ENCODE peak calls at places on chromosome 17, in seven cellular contexts. T is SK-N-SH, A is HCT116, J is H1, U is GM12878, C is HepG2, V is K562. W is an unnamed sample.

GRCh38 chr17:410674-411401 is 58.2 kb upstream of the RPH3AL start:
- DNase-seq in T (peak), A (no peak), J (no peak), U (no peak), C (no peak), V (peak), W (no peak)

GRCh38 chr17:65685110-65685509 is 123.7 kb upstream of the AXIN2 start:
- DNase-seq in T (no peak), A (no peak), J (no peak), U (no peak), C (no peak), V (no peak), W (no peak)

GRCh38 chr17:71458322-71458721 is 662.5 kb upstream of the SOX9 start:
- DNase-seq in T (no peak), A (no peak), J (no peak), U (no peak), C (no peak), V (no peak), W (no peak)

GRCh38 chr17:29148790-29149430 is 31.3 kb downstream of the MYO18A start:
- DNase-seq in T (peak), A (peak), J (peak), U (peak), C (peak), V (peak), W (peak)

GRCh38 chr17:28573521-28573920 is 2.2 kb upstream of the PIGS start:
- DNase-seq in T (no peak), A (no peak), J (no peak), U (no peak), C (no peak), V (no peak), W (no peak)

GRCh38 chr17:45987706-45988105 is 11.3 kb upstream of the STH start:
- DNase-seq in T (no peak), A (no peak), J (no peak), U (no peak), C (no peak), V (no peak), W (no peak)

GRCh38 chr17:81814748-81815645 is 11.0 kb downstream of the GCGR start:
- DNase-seq in T (no peak), A (no peak), J (no peak), U (no peak), C (peak), V (no peak), W (no peak)

GRCh38 chr17:40068129-40068581 is 5.4 kb downstream of the THRA start:
- DNase-seq in T (no peak), A (no peak), J (no peak), U (no peak), C (no peak), V (no peak), W (no peak)

GRCh38 chr17:41404024-41404651 is 6.7 kb upstream of the KRT31 start:
- DNase-seq in T (no peak), A (peak), J (no peak), U (no peak), C (peak), V (peak), W (no peak)

GRCh38 chr17:45019177-45019711 is 32.2 kb downstream of the DCAKD start:
- DNase-seq in T (peak), A (no peak), J (no peak), U (no peak), C (no peak), V (peak), W (peak)

GRCh38 chr17:19979917-19980770 is 2.5 kb upstream of the AKAP10 start:
- DNase-seq in T (no peak), A (no peak), J (no peak), U (no peak), C (no peak), V (no peak), W (no peak)

GRCh38 chr17:14840616-14841231 is 424.4 kb downstream of the PMP22 start:
- DNase-seq in T (no peak), A (no peak), J (no peak), U (no peak), C (no peak), V (no peak), W (no peak)

DNA sequence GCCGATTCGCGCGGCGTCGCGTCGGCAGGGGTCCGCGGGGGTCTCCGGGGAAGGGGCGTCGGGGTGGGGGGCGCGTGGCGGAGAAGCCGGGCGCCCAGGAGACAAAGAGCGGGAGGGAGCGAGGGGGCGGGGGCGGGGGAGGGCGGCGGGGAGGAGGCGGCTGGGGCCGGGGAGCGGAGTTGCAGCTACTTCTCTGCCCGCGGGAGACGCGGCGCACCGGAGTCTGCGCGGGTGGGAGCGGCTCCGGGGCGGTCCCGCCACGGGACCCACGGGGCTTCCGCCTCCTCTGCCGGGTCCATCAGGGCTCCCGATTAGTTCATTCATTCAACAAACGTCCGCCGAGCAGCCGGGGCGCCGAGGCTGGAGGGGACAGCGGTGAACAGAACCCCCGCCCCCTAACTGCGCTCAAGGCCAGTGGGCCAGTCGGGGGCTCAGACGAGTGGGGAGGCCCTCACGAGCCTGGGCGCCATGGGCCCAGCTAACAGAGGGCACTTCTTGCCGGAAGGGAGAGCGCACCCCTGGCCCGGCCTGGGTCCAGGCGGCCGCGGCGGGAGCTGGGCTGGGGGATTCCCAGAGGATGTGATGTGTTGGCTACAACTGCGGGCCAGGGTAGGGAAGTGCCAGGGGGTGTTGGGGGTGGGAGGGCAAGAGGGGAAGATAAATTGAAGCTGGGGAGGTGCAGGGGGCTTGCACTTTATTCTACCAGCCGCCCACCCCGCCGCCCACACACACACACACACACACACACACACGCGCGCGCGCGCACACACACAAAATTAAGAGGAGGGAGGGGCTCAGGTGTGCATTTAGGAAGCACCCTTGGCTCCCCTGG is at the start of gene SAMD14:
- DNase-seq in T (peak), A (no peak), J (no peak), U (no peak), C (no peak), V (peak), W (no peak)
- TF ChIP-seq JUND in T (no peak), A (no peak), J (no peak), U (no peak), C (no peak), V (no peak), W (no peak)

DNA sequence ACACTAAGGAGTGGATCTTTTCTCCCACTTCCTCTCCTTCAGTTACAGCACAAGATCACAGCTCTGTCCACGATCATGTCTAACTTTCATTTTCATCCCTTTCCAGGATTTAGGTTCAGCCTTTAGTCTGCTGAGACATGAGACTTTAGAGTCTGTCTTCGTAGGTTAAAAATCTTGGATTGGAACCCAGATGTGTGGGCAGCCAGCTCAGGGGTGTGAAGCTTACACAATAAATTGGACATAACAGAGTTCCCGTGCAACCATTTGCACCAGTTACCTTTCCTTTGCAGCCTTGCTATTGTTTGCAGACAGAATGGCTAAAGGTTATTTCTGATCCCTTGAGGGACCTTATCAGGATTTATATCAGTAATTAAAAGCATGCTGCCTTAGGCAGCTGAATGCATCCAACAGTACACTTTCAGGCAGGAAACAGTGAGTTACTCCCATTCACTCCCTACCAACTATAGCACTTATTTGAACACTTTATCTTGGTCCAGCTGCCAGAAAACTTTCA is 87.4 kb downstream of the TMEM100 start:
- DNase-seq in T (peak), A (no peak), J (no peak), U (no peak), C (no peak), V (no peak), W (no peak)
- TF ChIP-seq JUND in T (no peak), A (no peak), J (no peak), U (no peak), C (no peak), V (no peak), W (no peak)

GRCh38 chr17:1511756-1512321 is 4.6 kb downstream of the INPP5K start:
- DNase-seq in T (no peak), A (no peak), J (no peak), U (no peak), C (no peak), V (peak), W (no peak)
- TF ChIP-seq JUND in T (no peak), A (no peak), J (no peak), U (no peak), C (no peak), V (no peak), W (no peak)

DNA sequence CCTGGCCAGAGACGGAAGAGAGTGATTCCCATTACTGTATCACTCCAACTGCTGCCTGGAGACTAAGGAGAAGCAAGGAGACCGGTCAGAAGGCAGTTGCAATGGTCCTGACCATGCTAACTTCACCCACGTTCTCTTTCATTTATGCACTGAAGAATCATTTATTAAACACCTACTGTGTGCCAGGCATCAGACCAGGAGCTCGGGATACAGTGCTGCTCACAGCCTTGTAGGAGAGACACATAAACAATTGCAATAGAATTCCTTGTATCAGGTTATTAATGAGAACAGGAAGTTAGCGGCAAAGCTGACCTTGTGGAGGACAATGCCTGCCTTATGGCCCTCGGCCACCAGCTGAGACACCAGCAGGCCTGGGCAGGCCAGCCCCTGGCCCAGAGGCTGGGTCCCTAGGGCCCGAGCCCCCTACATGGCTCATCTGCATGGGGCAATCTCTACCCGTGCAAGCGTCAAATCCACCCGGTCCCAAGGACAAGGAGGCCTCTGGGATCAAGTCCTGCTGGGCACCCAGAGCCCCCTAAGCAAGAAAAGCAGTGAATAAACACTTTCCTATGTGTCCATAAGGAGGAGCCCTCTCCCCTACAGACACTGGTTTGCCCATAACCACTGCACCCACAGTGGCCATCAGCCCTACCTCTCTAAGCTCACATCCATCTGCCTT is 8.6 kb upstream of the ENPP7 start:
- DNase-seq in T (peak), A (no peak), J (no peak), U (no peak), C (peak), V (peak), W (no peak)
- TF ChIP-seq JUND in T (no peak), A (no peak), J (no peak), U (no peak), C (no peak), V (no peak), W (no peak)